ENCODE peak calls at places on chromosomes 7 and 10, in six cellular contexts. I, O, R, S, P and U are unnamed samples.

GRCh38 chr7:5408777-5409176 is 14.9 kb downstream of the TNRC18 start:
- ATAC-seq in I (no peak), S (no peak), R (no peak), P (no peak), O (no peak), U (no peak)

GRCh38 chr7:50556247-50556976 is 8.8 kb downstream of the DDC start:
- ATAC-seq in R (no peak), S (no peak), P (peak; percentile 24), I (no peak), O (peak; percentile 76), U (no peak)

GRCh38 chr7:6367701-6368211 is 80.0 kb downstream of the DAGLB start:
- ATAC-seq in S (no peak), I (no peak), O (peak; percentile 50), P (no peak), R (no peak), U (peak; percentile 53)

GRCh38 chr10:50417486-50417905 is 166.2 kb upstream of the ASAH2 start:
- ATAC-seq in I (peak; percentile 61), S (peak; percentile 24), R (peak; percentile 12), P (peak; percentile 58), O (peak; percentile 13), U (peak; percentile 5)

GRCh38 chr7:121153411-121153810 is 164.9 kb downstream of the CPED1 start:
- ATAC-seq in O (no peak), R (no peak), S (no peak), P (no peak), I (no peak), U (no peak)

GRCh38 chr7:151833691-151834090 is 43.2 kb downstream of the PRKAG2 start:
- ATAC-seq in I (no peak), O (no peak), S (no peak), R (no peak), P (peak; percentile 25), U (no peak)

GRCh38 chr10:100341953-100342626 is 4.9 kb upstream of the SCD start:
- ATAC-seq in I (peak; percentile 59), O (peak; percentile 77), P (peak; percentile 70), R (peak; percentile 44), S (peak; percentile 67), U (peak; percentile 67)

GRCh38 chr10:3792710-3793219 is 7.8 kb upstream of the KLF6 start:
- ATAC-seq in O (no peak), R (no peak), P (no peak), S (no peak), I (no peak), U (no peak)

GRCh38 chr10:12795723-12796122 is 205.8 kb downstream of the CCDC3 start:
- ATAC-seq in S (peak; percentile 35), P (no peak), O (no peak), I (no peak), R (no peak), U (no peak)

GRCh38 chr10:76632158-76633051 is 1005.2 kb downstream of the KCNMA1 start:
- ATAC-seq in O (peak; percentile 85), S (peak; percentile 81), I (peak; percentile 66), P (peak; percentile 62), R (no peak), U (peak; percentile 57)

GRCh38 chr7:13031481-13031880 is 344.0 kb downstream of the ARL4A start:
- ATAC-seq in S (no peak), R (no peak), I (no peak), P (no peak), O (no peak), U (no peak)

GRCh38 chr7:76507723-76508406 is 2.5 kb upstream of the UPK3B start:
- ATAC-seq in R (no peak), S (no peak), O (no peak), P (no peak), I (peak; percentile 1), U (no peak)

GRCh38 chr10:102633282-102633681 is 11.0 kb upstream of the TRIM8 start:
- ATAC-seq in I (peak; percentile 70), O (peak; percentile 30), P (no peak), R (peak; percentile 55), S (no peak), U (no peak)

GRCh38 chr10:22230331-22230833 is 12.6 kb upstream of the EBLN1 start:
- ATAC-seq in P (no peak), S (no peak), I (peak; percentile 55), O (no peak), R (peak; percentile 28), U (no peak)

GRCh38 chr10:78944658-78945333 is 124.0 kb upstream of the ZMIZ1 start:
- ATAC-seq in S (peak; percentile 45), I (peak; percentile 51), P (peak; percentile 52), O (peak; percentile 93), R (no peak), U (no peak)